ENCODE peak calls at places on chromosomes 3 and 15, in ten cellular contexts. U is neural progenitor cell, E is uterus, N is psoas muscle, K is K562, S is adrenal gland, J is cardiac muscle cell, G is SK-N-SH, M is breast epithelium, I is sigmoid colon. H is an unnamed sample.
A peak's percentile ranks its signal among the peaks of the same experiment; 100 is the strongest.

GRCh38 chr15:86645861-86646393 is 566.3 kb downstream of the AGBL1 start:
- DNase-seq in M (no peak), N (no peak), U (no peak), I (no peak), E (no peak), S (no peak), K (no peak), G (no peak), J (no peak), H (no peak)

GRCh38 chr15:55937040-55937439 is 56.4 kb downstream of the NEDD4 start:
- DNase-seq in I (no peak), U (no peak), N (no peak), J (peak; percentile 83), S (peak; percentile 16), G (no peak), M (no peak), K (no peak), E (no peak), H (no peak)

GRCh38 chr3:100782906-100783305 is 73.6 kb downstream of the TFG start:
- DNase-seq in U (peak; percentile 8), M (no peak), G (no peak), N (no peak), S (no peak), E (no peak), I (no peak), J (peak; percentile 5), K (no peak), H (no peak)

GRCh38 chr15:35427091-35427490 is 118.9 kb downstream of the DPH6 start:
- DNase-seq in M (no peak), G (no peak), J (peak; percentile 82), I (no peak), N (no peak), U (no peak), S (no peak), E (no peak), K (no peak), H (no peak)

GRCh38 chr15:66099950-66100671 is 153.4 kb downstream of the MEGF11 start:
- DNase-seq in U (no peak), K (no peak), G (no peak), N (no peak), S (no peak), M (no peak), E (no peak), J (no peak), I (peak; percentile 40), H (no peak)

GRCh38 chr3:18507333-18507732 is 82.2 kb upstream of the SATB1 start:
- DNase-seq in N (no peak), M (no peak), S (no peak), K (no peak), G (no peak), I (no peak), U (no peak), E (no peak), J (no peak), H (no peak)

GRCh38 chr3:16516695-16517481 is 3.4 kb upstream of the RFTN1 start:
- DNase-seq in G (peak; percentile 58), K (peak; percentile 24), M (peak; percentile 21), U (peak; percentile 56), N (peak; percentile 59), S (peak; percentile 24), I (no peak), J (peak; percentile 80), E (peak; percentile 65), H (no peak)

GRCh38 chr3:153066983-153067382 is 95.0 kb upstream of the RAP2B start:
- DNase-seq in N (no peak), S (no peak), J (no peak), E (no peak), G (no peak), I (no peak), M (no peak), U (no peak), K (no peak), H (no peak)

GRCh38 chr15:41966920-41967465 is 5.4 kb downstream of the EHD4 start:
- DNase-seq in S (no peak), U (no peak), I (no peak), G (no peak), K (no peak), E (no peak), M (peak; percentile 16), N (no peak), J (no peak), H (no peak)

GRCh38 chr15:48221885-48222284 is 15.8 kb downstream of the SLC12A1 start:
- DNase-seq in G (no peak), J (no peak), K (no peak), I (no peak), M (no peak), N (no peak), U (no peak), E (no peak), S (no peak), H (no peak)

GRCh38 chr15:60508442-60508841 is 29.5 kb upstream of the ICE2 start:
- DNase-seq in E (no peak), G (no peak), J (no peak), K (no peak), U (no peak), I (no peak), N (no peak), M (no peak), S (no peak), H (no peak)

GRCh38 chr15:60510006-60510405 is 31.1 kb upstream of the ICE2 start:
- DNase-seq in G (no peak), J (no peak), S (no peak), M (no peak), I (no peak), N (no peak), E (no peak), K (no peak), U (no peak), H (no peak)

GRCh38 chr15:60509470-60509869 is 30.5 kb upstream of the ICE2 start:
- DNase-seq in I (no peak), K (no peak), M (no peak), U (no peak), S (no peak), N (no peak), J (no peak), G (no peak), E (no peak), H (no peak)

GRCh38 chr15:60511351-60512157 is 32.6 kb upstream of the ICE2 start:
- DNase-seq in U (no peak), N (no peak), E (no peak), I (no peak), M (no peak), J (peak; percentile 38), S (no peak), K (no peak), G (no peak), H (no peak)

GRCh38 chr15:60507596-60508424 is 28.9 kb upstream of the ICE2 start:
- DNase-seq in G (peak; percentile 60), I (peak; percentile 69), N (no peak), U (peak; percentile 51), E (no peak), M (peak; percentile 39), K (peak; percentile 64), J (peak; percentile 78), S (peak; percentile 41), H (peak; percentile 58)
- H3K4me3 ChIP-seq in G (no peak overlapping the region), I (no peak overlapping the region), N (no peak overlapping the region), U (no peak overlapping the region), E (no peak overlapping the region), M (no peak overlapping the region), K (no peak overlapping the region), J (no peak overlapping the region), S (no peak overlapping the region), H (no peak overlapping the region)

DNA sequence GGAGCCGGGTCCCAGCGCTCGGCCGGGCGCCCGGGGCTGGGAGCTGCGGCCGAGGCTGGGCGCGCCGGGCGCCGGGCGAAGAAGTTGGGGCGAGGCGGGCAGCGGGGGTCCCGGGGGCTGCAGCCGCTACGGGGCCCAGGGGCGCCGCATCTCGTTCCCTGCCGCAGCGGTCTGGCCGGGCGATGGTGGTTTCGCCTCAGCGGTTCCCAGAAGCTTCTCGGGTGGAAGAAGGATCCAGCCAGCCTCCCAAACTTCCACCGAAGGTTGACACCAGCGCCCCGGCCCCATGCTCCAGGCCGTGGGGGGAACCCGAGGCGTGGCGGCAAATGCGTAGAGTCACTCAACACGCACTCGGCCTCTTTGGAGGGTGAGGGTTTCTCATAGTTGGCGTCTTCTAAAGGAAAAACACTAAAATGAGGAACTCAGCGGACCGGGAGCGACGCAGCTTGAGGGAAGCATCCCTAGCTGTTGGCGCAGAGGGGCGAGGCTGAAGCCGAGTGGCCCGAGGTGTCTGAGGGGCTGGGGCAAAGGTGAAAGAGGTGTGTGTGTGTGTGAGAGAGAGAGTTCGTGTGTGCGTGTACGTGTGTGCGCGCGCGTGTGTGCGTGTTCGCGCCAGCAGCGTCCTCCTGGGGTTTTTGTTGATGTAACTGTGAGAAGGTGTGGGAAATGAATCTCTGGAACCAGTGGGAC is 943 bp downstream of the BOC start:
- DNase-seq in K (no peak), E (peak; percentile 46), U (peak; percentile 46), S (no peak), N (peak; percentile 73), I (peak; percentile 76), M (no peak), J (peak; percentile 41), G (peak; percentile 90), H (no peak)
- H3K27ac ChIP-seq in K (no peak overlapping the region), E (peak overlapping the region; percentile 96), U (no peak overlapping the region), S (no peak overlapping the region), N (peak overlapping the region; percentile 48), I (peak overlapping the region; percentile 97), M (peak overlapping the region; percentile 99), J (peak overlapping the region; percentile 26), G (peak overlapping the region; percentile 74), H (no peak overlapping the region)

GRCh38 chr3:110583373-110583935 is 488.2 kb upstream of the NECTIN3 start:
- DNase-seq in E (no peak), G (no peak), I (no peak), M (no peak), U (peak; percentile 48), K (no peak), N (no peak), S (no peak), J (no peak), H (no peak)

GRCh38 chr3:110576962-110577361 is 494.7 kb upstream of the NECTIN3 start:
- DNase-seq in E (no peak), U (peak; percentile 78), M (no peak), G (no peak), N (no peak), K (no peak), S (peak; percentile 40), I (no peak), J (peak; percentile 86), H (no peak)

GRCh38 chr3:110579841-110580550 is 491.6 kb upstream of the NECTIN3 start:
- DNase-seq in E (no peak), J (peak; percentile 44), S (no peak), M (no peak), U (no peak), N (no peak), K (no peak), G (no peak), I (no peak), H (no peak)

GRCh38 chr3:110575702-110576101 is 495.9 kb upstream of the NECTIN3 start:
- DNase-seq in I (no peak), J (no peak), M (no peak), N (no peak), E (no peak), K (no peak), U (no peak), S (no peak), G (no peak), H (no peak)

GRCh38 chr3:110577856-110578255 is 493.8 kb upstream of the NECTIN3 start:
- DNase-seq in N (no peak), K (no peak), I (no peak), M (no peak), J (no peak), G (no peak), S (no peak), U (no peak), E (no peak), H (no peak)
- H3K4me1 ChIP-seq in N (no peaks in the 10 kb centered on the region), K (no peaks in the 10 kb centered on the region), I (no peaks in the 10 kb centered on the region), M (no peaks in the 10 kb centered on the region), J (peaks cover under 1% of the 10 kb centered on the region), G (peaks cover 29% of the 10 kb centered on the region), S (no peaks in the 10 kb centered on the region), U (peaks cover 9% of the 10 kb centered on the region), E (no peaks in the 10 kb centered on the region), H (no peaks in the 10 kb centered on the region)

GRCh38 chr3:41575754-41576153 is 376.4 kb downstream of the CTNNB1 start:
- DNase-seq in S (no peak), N (no peak), E (no peak), K (no peak), J (no peak), I (no peak), G (peak; percentile 23), M (no peak), U (no peak), H (no peak)
- H3K4me3 ChIP-seq in S (no peak overlapping the region), N (no peak overlapping the region), E (no peak overlapping the region), K (no peak overlapping the region), J (no peak overlapping the region), I (no peak overlapping the region), G (no peak overlapping the region), M (no peak overlapping the region), U (no peak overlapping the region), H (no peak overlapping the region)